ENCODE peak calls at places on chromosomes 4 and X, in four cellular contexts. X is WTC11, L is Calu3, N is OCI-LY7. E is an unnamed sample.

GRCh38 chr4:102390438-102390837 is 45.2 kb upstream of the SLC39A8 start:
- DNase-seq in X (no peak), N (no peak), L (no peak), E (no peak)

GRCh38 chr4:94995684-94996394 is 238.1 kb downstream of the BMPR1B start:
- DNase-seq in X (peak; percentile 21), N (no peak), L (no peak), E (peak; percentile 58)

GRCh38 chrX:27966955-27967354 is 14.3 kb downstream of the DCAF8L1 start:
- DNase-seq in X (no peak), N (no peak), L (peak; percentile 24), E (no peak)

GRCh38 chr4:168440442-168441264 is 39.6 kb downstream of the DDX60L start:
- DNase-seq in X (no peak), L (peak; percentile 43), N (no peak), E (no peak)

GRCh38 chr4:188372856-188373255 is 233.6 kb downstream of the TRIML1 start:
- DNase-seq in N (no peak), L (peak; percentile 6), X (no peak), E (no peak)

GRCh38 chrX:3348191-3348590 is 1.7 kb upstream of the MXRA5 start:
- DNase-seq in X (no peak), L (no peak), N (no peak), E (no peak)

GRCh38 chr4:11632015-11632414 is 203.3 kb upstream of the HS3ST1 start:
- DNase-seq in L (no peak), N (no peak), X (no peak), E (no peak)

GRCh38 chr4:101183658-101184373 is 163.5 kb downstream of the PPP3CA start:
- DNase-seq in L (no peak), X (no peak), N (no peak), E (no peak)

GRCh38 chr4:11805837-11806236 is 377.1 kb upstream of the HS3ST1 start:
- DNase-seq in X (no peak), N (peak; percentile 2), L (peak; percentile 2), E (peak; percentile 46)

GRCh38 chr4:3409571-3410091 is 32.1 kb upstream of the HGFAC start:
- DNase-seq in N (no peak), X (no peak), L (no peak), E (no peak)

GRCh38 chrX:44017726-44018125 is 44.5 kb upstream of the NDP start:
- DNase-seq in L (no peak), N (no peak), X (no peak), E (no peak)

GRCh38 chr4:6668391-6668790 is 25.3 kb upstream of the S100P start:
- DNase-seq in L (no peak), X (no peak), N (no peak), E (no peak)

GRCh38 chr4:1621996-1622637 is 62.0 kb downstream of the FAM53A start:
- DNase-seq in X (no peak), N (no peak), L (no peak), E (no peak)

GRCh38 chr4:152956650-152957436 is 20.7 kb downstream of the FHDC1 start:
- DNase-seq in N (no peak), X (no peak), L (peak; percentile 8), E (no peak)

GRCh38 chrX:134396174-134396573 is 63.8 kb upstream of the HPRT1 start:
- DNase-seq in X (no peak), L (no peak), N (peak; percentile 8), E (peak; percentile 12)

GRCh38 chr4:67198757-67199156 is 346.5 kb downstream of the CENPC start:
- DNase-seq in N (peak; percentile 4), X (no peak), L (peak; percentile 1), E (peak; percentile 63)

GRCh38 chr4:72975488-72975784 is 94.1 kb downstream of the COX18 start:
- DNase-seq in X (no peak), N (no peak), L (no peak), E (no peak)

GRCh38 chr4:87030606-87031441 is 96.0 kb downstream of the AFF1 start:
- DNase-seq in X (no peak), N (no peak), L (no peak), E (peak; percentile 40)

GRCh38 chr4:54855221-54855854 is 197.6 kb downstream of the KIT start:
- DNase-seq in N (no peak), L (no peak), X (no peak), E (no peak)

GRCh38 chr4:93764647-93765246 is 63.8 kb upstream of the ATOH1 start:
- DNase-seq in N (peak; percentile 38), L (peak; percentile 17), X (no peak), E (peak; percentile 66)

GRCh38 chr4:174324725-174325124 is 41.0 kb downstream of the CEP44 start:
- DNase-seq in X (no peak), N (no peak), L (no peak), E (no peak)

E was measured in GM23338.